ENCODE peak calls at places on chromosomes 12 and 14, in six cellular contexts. Y is sigmoid colon; U is testis; T is cardiac muscle cell; M is CD8-positive, alpha-beta T cell; C is trophoblast cell. A is an unnamed sample.
A peak's percentile ranks its signal among the peaks of the same experiment; 100 is the strongest.

GRCh38 chr14:104580961-104581360 is 1.4 kb downstream of the C14orf180 start:
- DNase-seq in T (peak; percentile 34), U (peak; percentile 61), M (no peak), C (no peak), Y (peak; percentile 72), A (no peak)

GRCh38 chr12:123105427-123105826 is 45.5 kb downstream of the PITPNM2 start:
- DNase-seq in Y (no peak), T (no peak), U (no peak), M (no peak), C (peak; percentile 99), A (no peak)

GRCh38 chr14:61460853-61461611 is 139.7 kb downstream of the PRKCH start:
- DNase-seq in M (no peak), U (peak; percentile 63), C (no peak), Y (no peak), T (peak; percentile 62), A (no peak)

GRCh38 chr14:77961853-77962580 is 162.1 kb downstream of the ADCK1 start:
- DNase-seq in U (no peak), Y (no peak), C (no peak), M (no peak), T (no peak), A (no peak)

GRCh38 chr12:59151243-59151642 is 230.9 kb upstream of the LRIG3 start:
- DNase-seq in U (no peak), C (no peak), T (peak; percentile 46), M (no peak), Y (no peak), A (no peak)

GRCh38 chr12:117277875-117278274 is 83.6 kb downstream of the NOS1 start:
- DNase-seq in U (no peak), T (no peak), C (no peak), Y (no peak), M (no peak), A (no peak)

GRCh38 chr12:115661103-115661502 is 616.4 kb downstream of the MED13L start:
- DNase-seq in C (no peak), Y (no peak), T (peak; percentile 78), U (no peak), M (no peak), A (no peak)

GRCh38 chr14:26622611-26623010 is 24.8 kb upstream of the NOVA1 start:
- DNase-seq in T (no peak), Y (no peak), C (no peak), M (no peak), U (no peak), A (no peak)

GRCh38 chr14:94001501-94002396 is 4.6 kb downstream of the CCDC197 start:
- DNase-seq in Y (peak; percentile 82), M (peak; percentile 49), T (peak; percentile 71), U (peak; percentile 80), C (peak; percentile 71), A (peak; percentile 36)

GRCh38 chr12:111532741-111533140 is 66.4 kb downstream of the ATXN2 start:
- DNase-seq in Y (no peak), M (no peak), C (no peak), T (no peak), U (no peak), A (no peak)

GRCh38 chr14:77376380-77376770 is 519 bp downstream of the TMED8 start:
- DNase-seq in Y (no peak), C (no peak), T (no peak), U (peak; percentile 25), M (peak; percentile 12), A (peak; percentile 34)

GRCh38 chr12:72273499-72273837 is 1.3 kb downstream of the TRHDE start:
- DNase-seq in M (no peak), Y (no peak), C (no peak), U (no peak), T (no peak), A (no peak)

GRCh38 chr12:77830502-77830901 is at the start of gene NAV3:
- DNase-seq in C (no peak), Y (no peak), M (no peak), U (no peak), T (peak; percentile 71), A (no peak)

GRCh38 chr14:61525293-61526011 is 169.9 kb upstream of the HIF1A start:
- DNase-seq in T (peak; percentile 74), U (peak; percentile 68), C (peak; percentile 99), M (peak; percentile 41), Y (peak; percentile 83), A (peak; percentile 49)

GRCh38 chr12:121494093-121494787 is 86.6 kb downstream of the KDM2B start:
- DNase-seq in U (peak; percentile 46), T (peak; percentile 57), M (peak; percentile 35), Y (no peak), C (no peak), A (peak; percentile 43)

GRCh38 chr12:128790653-128791373 is 32.9 kb downstream of the SLC15A4 start:
- DNase-seq in C (no peak), Y (peak; percentile 24), T (no peak), U (no peak), M (no peak), A (no peak)

GRCh38 chr14:77849711-77850110 is 49.8 kb downstream of the ADCK1 start:
- DNase-seq in U (no peak), Y (no peak), T (no peak), C (peak; percentile 49), M (no peak), A (no peak)

GRCh38 chr14:70856851-70857498 is 47.7 kb upstream of the MAP3K9 start:
- DNase-seq in U (no peak), Y (no peak), T (peak; percentile 56), C (peak; percentile 76), M (no peak), A (no peak)

GRCh38 chr12:27635349-27635972 is 60.8 kb upstream of the REP15 start:
- DNase-seq in U (no peak), T (peak; percentile 78), Y (no peak), M (no peak), C (no peak), A (no peak)

GRCh38 chr14:94110552-94111181 is at the start of gene IFI27:
- DNase-seq in U (peak; percentile 87), C (no peak), M (no peak), T (peak; percentile 66), Y (peak; percentile 76), A (peak; percentile 82)

GRCh38 chr12:132746621-132747020 is 15.0 kb downstream of the ANKLE2 start:
- DNase-seq in C (no peak), U (no peak), M (no peak), T (no peak), Y (no peak), A (no peak)

GRCh38 chr12:15013634-15014169 is 40.9 kb downstream of the PDE6H start:
- DNase-seq in U (no peak), M (no peak), T (no peak), Y (no peak), C (no peak), A (no peak)

GRCh38 chr14:60650382-60650961 is 1.2 kb upstream of the SIX1 start:
- DNase-seq in C (no peak), T (no peak), U (no peak), Y (no peak), M (no peak), A (no peak)

GRCh38 chr12:132071001-132071810 is 72.9 kb downstream of the DDX51 start:
- DNase-seq in C (no peak), T (no peak), U (no peak), Y (no peak), M (no peak), A (no peak)

GRCh38 chr12:32843528-32844095 is 53.0 kb downstream of the PKP2 start:
- DNase-seq in T (peak; percentile 69), C (no peak), Y (no peak), M (no peak), U (no peak), A (no peak)

GRCh38 chr14:93045211-93045674 is 70.5 kb downstream of the ITPK1 start:
- DNase-seq in U (peak; percentile 42), Y (no peak), T (no peak), C (no peak), M (no peak), A (no peak)

GRCh38 chr12:22626429-22626828 is 1.5 kb downstream of the ETNK1 start:
- DNase-seq in U (peak; percentile 51), C (peak; percentile 0), M (no peak), T (peak; percentile 33), Y (no peak), A (no peak)

GRCh38 chr14:30191639-30192279 is 264.1 kb upstream of the PRKD1 start:
- DNase-seq in U (no peak), C (no peak), M (no peak), T (no peak), Y (no peak), A (no peak)

GRCh38 chr14:35607380-35607779 is 73.4 kb downstream of the INSM2 start:
- DNase-seq in U (no peak), T (no peak), M (no peak), C (no peak), Y (no peak), A (no peak)

GRCh38 chr12:131003036-131003435 is 49.3 kb downstream of the ADGRD1 start:
- DNase-seq in M (no peak), Y (no peak), U (no peak), C (no peak), T (no peak), A (no peak)
- H3K9me3 ChIP-seq in M (no peaks in the 10 kb centered on the region), Y (no peaks in the 10 kb centered on the region), U (no peaks in the 10 kb centered on the region), C (peaks cover 8% of the 10 kb centered on the region), T (no peaks in the 10 kb centered on the region), A (no peaks in the 10 kb centered on the region)

DNA sequence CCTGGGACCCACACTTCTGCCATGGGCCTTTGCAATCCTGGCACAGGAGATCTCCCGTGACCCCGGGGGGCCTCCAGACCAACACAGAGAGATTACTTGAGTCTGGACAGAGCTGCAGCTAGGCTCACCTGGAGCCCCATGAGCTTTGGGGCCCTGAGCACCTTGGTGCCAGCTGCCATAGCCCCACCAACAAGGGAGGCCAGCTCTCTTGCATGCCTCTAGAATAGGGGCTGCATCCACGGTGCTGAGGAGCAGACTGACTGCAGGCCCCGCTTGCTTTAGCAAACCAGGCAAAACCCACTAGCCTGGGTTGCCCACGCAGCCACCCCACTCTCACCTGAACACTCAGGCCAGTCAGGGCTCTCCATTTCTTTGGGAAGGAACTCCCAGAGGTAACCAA is 3.7 kb upstream of the OR4N2 start:
- DNase-seq in M (no peak), T (no peak), U (no peak), C (no peak), Y (no peak), A (no peak)
- H3K9me3 ChIP-seq in M (no peaks in the 10 kb centered on the region), T (no peaks in the 10 kb centered on the region), U (no peaks in the 10 kb centered on the region), C (peaks cover 24% of the 10 kb centered on the region), Y (no peaks in the 10 kb centered on the region), A (peaks cover 4% of the 10 kb centered on the region)

DNA sequence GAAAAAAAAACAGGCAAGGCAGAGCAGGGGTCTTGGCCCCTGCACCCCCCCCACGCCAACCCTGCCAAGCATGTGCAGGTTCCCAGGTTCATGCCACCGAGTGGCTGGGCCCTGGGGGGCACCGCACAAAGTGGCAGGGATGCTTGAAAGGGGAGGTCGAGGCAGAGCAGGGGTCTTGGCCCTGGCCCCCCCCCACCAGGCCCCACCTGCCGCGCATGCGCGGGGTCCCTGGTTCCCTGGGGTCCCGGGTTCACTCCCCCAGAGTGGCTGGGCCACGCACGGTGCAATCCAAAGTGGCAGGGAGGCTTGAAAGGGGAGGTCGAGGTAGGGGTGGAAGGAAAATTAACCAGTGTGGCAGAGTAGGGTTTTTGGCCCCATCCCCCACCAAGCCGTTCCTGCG is 312.2 kb downstream of the ALG10 start:
- DNase-seq in T (no peak), U (no peak), M (no peak), Y (no peak), C (no peak), A (no peak)
- H3K9me3 ChIP-seq in T (no peaks in the 10 kb centered on the region), U (no peaks in the 10 kb centered on the region), M (no peaks in the 10 kb centered on the region), Y (peaks cover 3% of the 10 kb centered on the region), C (peaks cover 98% of the 10 kb centered on the region), A (no peaks in the 10 kb centered on the region)

GRCh38 chr14:19743256-19743655 is at the start of gene OR4Q3:
- DNase-seq in Y (no peak), T (no peak), U (no peak), C (no peak), M (no peak), A (no peak)
- H3K9me3 ChIP-seq in Y (no peaks in the 10 kb centered on the region), T (no peaks in the 10 kb centered on the region), U (no peaks in the 10 kb centered on the region), C (peaks cover 5% of the 10 kb centered on the region), M (no peaks in the 10 kb centered on the region), A (peaks cover under 1% of the 10 kb centered on the region)